ENCODE peak calls at places on chromosomes 6 and 20, in six cellular contexts. One of them, this sample, is unnamed. For H3K9me3, the result is how much of the 10 kb centered on the place peaks cover.

GRCh38 chr6:152124432-152125074 is 317.1 kb downstream of the ESR1 start:
- DNase-seq in body of pancreas: no peak
- DNase-seq in pancreas: no peak
- DNase-seq in Peyer's patch: no peak
- DNase-seq in esophagus muscularis mucosa: no peak
- DNase-seq in AG04450: peak
- DNase-seq in this sample: no peak

GRCh38 chr20:52889225-52889624 is 82.9 kb upstream of the TSHZ2 start:
- DNase-seq in body of pancreas: peak
- DNase-seq in pancreas: peak
- DNase-seq in Peyer's patch: no peak
- DNase-seq in esophagus muscularis mucosa: no peak
- DNase-seq in AG04450: no peak
- DNase-seq in this sample: no peak

GRCh38 chr6:34630040-34630439 is 66.5 kb downstream of the ILRUN start:
- DNase-seq in body of pancreas: no peak
- DNase-seq in pancreas: no peak
- DNase-seq in Peyer's patch: no peak
- DNase-seq in esophagus muscularis mucosa: no peak
- DNase-seq in AG04450: peak
- DNase-seq in this sample: no peak

GRCh38 chr6:130632288-130632687 is 194.9 kb upstream of the SMLR1 start:
- DNase-seq in body of pancreas: peak
- DNase-seq in pancreas: no peak
- DNase-seq in Peyer's patch: no peak
- DNase-seq in esophagus muscularis mucosa: no peak
- DNase-seq in AG04450: no peak
- DNase-seq in this sample: no peak

GRCh38 chr6:12233693-12234551 is 56.2 kb upstream of the EDN1 start:
- DNase-seq in body of pancreas: peak
- DNase-seq in pancreas: peak
- DNase-seq in Peyer's patch: no peak
- DNase-seq in esophagus muscularis mucosa: no peak
- DNase-seq in AG04450: peak
- DNase-seq in this sample: no peak

GRCh38 chr20:24934101-24934661 is 14.9 kb upstream of the CST7 start:
- DNase-seq in body of pancreas: no peak
- DNase-seq in pancreas: no peak
- DNase-seq in Peyer's patch: no peak
- DNase-seq in esophagus muscularis mucosa: no peak
- DNase-seq in AG04450: no peak
- DNase-seq in this sample: no peak

GRCh38 chr6:45212976-45213375 is 115.2 kb upstream of the RUNX2 start:
- DNase-seq in body of pancreas: no peak
- DNase-seq in pancreas: no peak
- DNase-seq in Peyer's patch: no peak
- DNase-seq in esophagus muscularis mucosa: no peak
- DNase-seq in AG04450: no peak
- DNase-seq in this sample: no peak

GRCh38 chr6:4113623-4114022 is 21.8 kb downstream of the ECI2 start:
- DNase-seq in body of pancreas: no peak
- DNase-seq in pancreas: no peak
- DNase-seq in Peyer's patch: no peak
- DNase-seq in esophagus muscularis mucosa: no peak
- DNase-seq in AG04450: no peak
- DNase-seq in this sample: no peak

GRCh38 chr6:7721654-7722053 is 4.2 kb upstream of the BMP6 start:
- DNase-seq in body of pancreas: no peak
- DNase-seq in pancreas: no peak
- DNase-seq in Peyer's patch: no peak
- DNase-seq in esophagus muscularis mucosa: no peak
- DNase-seq in AG04450: no peak
- DNase-seq in this sample: no peak
- TF ChIP-seq CTCF in body of pancreas: peak
- TF ChIP-seq CTCF in pancreas: no peak
- TF ChIP-seq CTCF in Peyer's patch: no peak
- TF ChIP-seq CTCF in esophagus muscularis mucosa: peak
- TF ChIP-seq CTCF in AG04450: peak
- TF ChIP-seq CTCF in this sample: peak

GRCh38 chr20:60407938-60408337 is 449.7 kb downstream of the CDH26 start:
- DNase-seq in body of pancreas: no peak
- DNase-seq in pancreas: no peak
- DNase-seq in Peyer's patch: no peak
- DNase-seq in esophagus muscularis mucosa: no peak
- DNase-seq in AG04450: no peak
- DNase-seq in this sample: no peak
- H3K9me3 ChIP-seq in body of pancreas: under half
- H3K9me3 ChIP-seq in pancreas: under half
- H3K9me3 ChIP-seq in Peyer's patch: under half
- H3K9me3 ChIP-seq in esophagus muscularis mucosa: under half
- H3K9me3 ChIP-seq in AG04450: under half
- H3K9me3 ChIP-seq in this sample: under half

DNA sequence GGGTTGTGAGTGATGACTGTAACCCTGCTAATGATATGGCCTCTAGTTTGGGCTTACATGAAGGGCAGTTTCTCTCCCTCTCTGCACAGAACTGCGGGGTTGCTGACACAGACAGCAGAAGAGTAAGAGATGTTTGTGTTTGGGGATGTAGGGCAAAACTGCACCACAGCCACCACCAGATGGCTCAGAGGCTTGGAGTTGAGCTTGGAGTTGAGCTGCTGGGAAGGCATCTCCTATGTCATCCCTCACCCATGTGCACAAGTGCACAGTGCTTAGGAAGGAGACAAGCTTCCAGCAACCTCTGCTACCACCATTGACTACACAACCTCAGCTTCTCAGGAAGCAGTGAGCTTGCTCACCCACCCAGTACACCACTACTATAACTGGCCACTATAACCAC is 303.9 kb upstream of the DEFB112 start:
- DNase-seq in body of pancreas: no peak
- DNase-seq in pancreas: no peak
- DNase-seq in Peyer's patch: no peak
- DNase-seq in esophagus muscularis mucosa: no peak
- DNase-seq in AG04450: no peak
- DNase-seq in this sample: no peak
- TF ChIP-seq CTCF in body of pancreas: no peak
- TF ChIP-seq CTCF in pancreas: no peak
- TF ChIP-seq CTCF in Peyer's patch: no peak
- TF ChIP-seq CTCF in esophagus muscularis mucosa: no peak
- TF ChIP-seq CTCF in AG04450: no peak
- TF ChIP-seq CTCF in this sample: no peak

GRCh38 chr6:106862858-106863257 is 111.7 kb downstream of the CD24 start:
- DNase-seq in body of pancreas: no peak
- DNase-seq in pancreas: no peak
- DNase-seq in Peyer's patch: no peak
- DNase-seq in esophagus muscularis mucosa: no peak
- DNase-seq in AG04450: no peak
- DNase-seq in this sample: no peak

GRCh38 chr6:106870824-106871300 is 103.7 kb downstream of the CD24 start:
- DNase-seq in body of pancreas: no peak
- DNase-seq in pancreas: no peak
- DNase-seq in Peyer's patch: no peak
- DNase-seq in esophagus muscularis mucosa: no peak
- DNase-seq in AG04450: no peak
- DNase-seq in this sample: no peak

GRCh38 chr6:106869203-106869602 is 105.3 kb downstream of the CD24 start:
- DNase-seq in body of pancreas: no peak
- DNase-seq in pancreas: no peak
- DNase-seq in Peyer's patch: no peak
- DNase-seq in esophagus muscularis mucosa: no peak
- DNase-seq in AG04450: no peak
- DNase-seq in this sample: no peak

GRCh38 chr6:106870069-106870468 is 104.5 kb downstream of the CD24 start:
- DNase-seq in body of pancreas: no peak
- DNase-seq in pancreas: no peak
- DNase-seq in Peyer's patch: no peak
- DNase-seq in esophagus muscularis mucosa: no peak
- DNase-seq in AG04450: peak
- DNase-seq in this sample: no peak

GRCh38 chr6:106866875-106867658 is 107.5 kb downstream of the CD24 start:
- DNase-seq in body of pancreas: no peak
- DNase-seq in pancreas: no peak
- DNase-seq in Peyer's patch: no peak
- DNase-seq in esophagus muscularis mucosa: no peak
- DNase-seq in AG04450: no peak
- DNase-seq in this sample: no peak
- H3K9me3 ChIP-seq in body of pancreas: under half
- H3K9me3 ChIP-seq in pancreas: under half
- H3K9me3 ChIP-seq in Peyer's patch: under half
- H3K9me3 ChIP-seq in esophagus muscularis mucosa: under half
- H3K9me3 ChIP-seq in AG04450: under half
- H3K9me3 ChIP-seq in this sample: under half